ENCODE peak calls at places on chromosomes 12 and 14, in ten cellular contexts. One of them, this sample, is unnamed.

GRCh38 chr12:17579148-17580026 is 510.6 kb downstream of the RERGL start:
- DNase-seq in fibroblast of lung: no peak
- DNase-seq in esophagus squamous epithelium: no peak
- DNase-seq in AG04450: no peak
- DNase-seq in pancreas: no peak
- DNase-seq in upper lobe of left lung: no peak
- DNase-seq in cardiac muscle cell: peak; percentile 53
- DNase-seq in H1: no peak
- DNase-seq in heart left ventricle: no peak
- DNase-seq in uterus: no peak
- DNase-seq in this sample: no peak

GRCh38 chr12:120453977-120454376 is 7.7 kb downstream of the GATC start:
- DNase-seq in fibroblast of lung: peak; percentile 19
- DNase-seq in esophagus squamous epithelium: no peak
- DNase-seq in AG04450: no peak
- DNase-seq in pancreas: no peak
- DNase-seq in upper lobe of left lung: no peak
- DNase-seq in cardiac muscle cell: peak; percentile 21
- DNase-seq in H1: no peak
- DNase-seq in heart left ventricle: no peak
- DNase-seq in uterus: no peak
- DNase-seq in this sample: no peak

GRCh38 chr12:118986043-118986442 is 4.7 kb downstream of the SRRM4 start:
- DNase-seq in fibroblast of lung: no peak
- DNase-seq in esophagus squamous epithelium: no peak
- DNase-seq in AG04450: no peak
- DNase-seq in pancreas: no peak
- DNase-seq in upper lobe of left lung: no peak
- DNase-seq in cardiac muscle cell: no peak
- DNase-seq in H1: no peak
- DNase-seq in heart left ventricle: no peak
- DNase-seq in uterus: no peak
- DNase-seq in this sample: no peak

GRCh38 chr12:100868487-100868886 is 73.9 kb downstream of the ANO4 start:
- DNase-seq in fibroblast of lung: peak; percentile 25
- DNase-seq in esophagus squamous epithelium: no peak
- DNase-seq in AG04450: no peak
- DNase-seq in pancreas: no peak
- DNase-seq in upper lobe of left lung: no peak
- DNase-seq in cardiac muscle cell: no peak
- DNase-seq in H1: no peak
- DNase-seq in heart left ventricle: no peak
- DNase-seq in uterus: no peak
- DNase-seq in this sample: no peak

GRCh38 chr14:60183724-60184596 is 18.8 kb upstream of the DHRS7 start:
- DNase-seq in fibroblast of lung: peak; percentile 87
- DNase-seq in esophagus squamous epithelium: no peak
- DNase-seq in AG04450: peak; percentile 46
- DNase-seq in pancreas: no peak
- DNase-seq in upper lobe of left lung: no peak
- DNase-seq in cardiac muscle cell: peak; percentile 76
- DNase-seq in H1: no peak
- DNase-seq in heart left ventricle: no peak
- DNase-seq in uterus: peak; percentile 38
- DNase-seq in this sample: no peak

GRCh38 chr12:38385492-38385864 is 68.9 kb downstream of the ALG10B start:
- DNase-seq in fibroblast of lung: no peak
- DNase-seq in esophagus squamous epithelium: no peak
- DNase-seq in AG04450: no peak
- DNase-seq in pancreas: no peak
- DNase-seq in upper lobe of left lung: no peak
- DNase-seq in cardiac muscle cell: no peak
- DNase-seq in H1: no peak
- DNase-seq in heart left ventricle: no peak
- DNase-seq in uterus: no peak
- DNase-seq in this sample: no peak

GRCh38 chr12:18158774-18159557 is 69.0 kb upstream of the RERGL start:
- DNase-seq in fibroblast of lung: peak; percentile 47
- DNase-seq in esophagus squamous epithelium: no peak
- DNase-seq in AG04450: no peak
- DNase-seq in pancreas: no peak
- DNase-seq in upper lobe of left lung: no peak
- DNase-seq in cardiac muscle cell: peak; percentile 58
- DNase-seq in H1: peak; percentile 54
- DNase-seq in heart left ventricle: no peak
- DNase-seq in uterus: no peak
- DNase-seq in this sample: no peak

GRCh38 chr12:95218164-95218851 is 701 bp downstream of the VEZT start:
- DNase-seq in fibroblast of lung: peak; percentile 67
- DNase-seq in esophagus squamous epithelium: no peak
- DNase-seq in AG04450: no peak
- DNase-seq in pancreas: no peak
- DNase-seq in upper lobe of left lung: no peak
- DNase-seq in cardiac muscle cell: no peak
- DNase-seq in H1: no peak
- DNase-seq in heart left ventricle: no peak
- DNase-seq in uterus: peak; percentile 87
- DNase-seq in this sample: peak; percentile 30

GRCh38 chr12:5565933-5566632 is 134.2 kb downstream of the NTF3 start:
- DNase-seq in fibroblast of lung: peak; percentile 13
- DNase-seq in esophagus squamous epithelium: no peak
- DNase-seq in AG04450: peak; percentile 10
- DNase-seq in pancreas: no peak
- DNase-seq in upper lobe of left lung: no peak
- DNase-seq in cardiac muscle cell: no peak
- DNase-seq in H1: peak; percentile 28
- DNase-seq in heart left ventricle: no peak
- DNase-seq in uterus: no peak
- DNase-seq in this sample: no peak

GRCh38 chr14:39247256-39247655 is 13.5 kb downstream of the MIA2 start:
- DNase-seq in fibroblast of lung: peak; percentile 87
- DNase-seq in esophagus squamous epithelium: no peak
- DNase-seq in AG04450: peak; percentile 78
- DNase-seq in pancreas: no peak
- DNase-seq in upper lobe of left lung: no peak
- DNase-seq in cardiac muscle cell: no peak
- DNase-seq in H1: no peak
- DNase-seq in heart left ventricle: no peak
- DNase-seq in uterus: no peak
- DNase-seq in this sample: no peak

GRCh38 chr14:24436355-24437019 is 6.1 kb downstream of the SDR39U1 start:
- DNase-seq in fibroblast of lung: peak; percentile 87
- DNase-seq in esophagus squamous epithelium: no peak
- DNase-seq in AG04450: peak; percentile 49
- DNase-seq in pancreas: no peak
- DNase-seq in upper lobe of left lung: no peak
- DNase-seq in cardiac muscle cell: peak; percentile 62
- DNase-seq in H1: no peak
- DNase-seq in heart left ventricle: no peak
- DNase-seq in uterus: no peak
- DNase-seq in this sample: no peak

GRCh38 chr12:123363743-123364531 is 710 bp downstream of the SBNO1 start:
- DNase-seq in fibroblast of lung: no peak
- DNase-seq in esophagus squamous epithelium: no peak
- DNase-seq in AG04450: no peak
- DNase-seq in pancreas: peak; percentile 84
- DNase-seq in upper lobe of left lung: peak; percentile 90
- DNase-seq in cardiac muscle cell: peak; percentile 31
- DNase-seq in H1: peak; percentile 55
- DNase-seq in heart left ventricle: peak; percentile 78
- DNase-seq in uterus: no peak
- DNase-seq in this sample: peak; percentile 21

GRCh38 chr12:49110191-49111155 is at the start of gene LMBR1L:
- DNase-seq in fibroblast of lung: peak; percentile 99
- DNase-seq in esophagus squamous epithelium: peak; percentile 95
- DNase-seq in AG04450: peak; percentile 95
- DNase-seq in pancreas: peak; percentile 95
- DNase-seq in upper lobe of left lung: peak; percentile 90
- DNase-seq in cardiac muscle cell: peak; percentile 98
- DNase-seq in H1: peak; percentile 93
- DNase-seq in heart left ventricle: peak; percentile 96
- DNase-seq in uterus: peak; percentile 99
- DNase-seq in this sample: peak; percentile 92
- TF ChIP-seq CTCF in fibroblast of lung: peak; percentile 49
- TF ChIP-seq CTCF in esophagus squamous epithelium: peak; percentile 74
- TF ChIP-seq CTCF in AG04450: peak; percentile 59
- TF ChIP-seq CTCF in pancreas: peak; percentile 39
- TF ChIP-seq CTCF in upper lobe of left lung: peak; percentile 83
- TF ChIP-seq CTCF in cardiac muscle cell: peak; percentile 52
- TF ChIP-seq CTCF in H1: peak; percentile 40
- TF ChIP-seq CTCF in heart left ventricle: peak; percentile 49
- TF ChIP-seq CTCF in uterus: peak; percentile 30
- TF ChIP-seq CTCF in this sample: peak; percentile 61

DNA sequence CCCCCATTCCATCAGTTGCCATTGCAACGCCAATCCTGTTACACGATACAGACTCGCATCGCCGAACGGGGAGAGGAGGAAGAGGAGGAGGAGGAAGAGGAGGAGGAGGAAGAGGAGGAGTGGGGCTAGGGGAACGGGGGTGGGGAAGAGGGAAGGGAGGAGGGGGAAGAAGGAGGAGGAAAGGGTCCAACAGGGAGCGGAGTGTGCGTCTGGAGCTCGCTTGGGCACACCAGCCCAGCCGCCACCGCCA is 241 bp downstream of the MDGA2 start:
- DNase-seq in fibroblast of lung: no peak
- DNase-seq in esophagus squamous epithelium: no peak
- DNase-seq in AG04450: no peak
- DNase-seq in pancreas: no peak
- DNase-seq in upper lobe of left lung: no peak
- DNase-seq in cardiac muscle cell: no peak
- DNase-seq in H1: no peak
- DNase-seq in heart left ventricle: no peak
- DNase-seq in uterus: no peak
- DNase-seq in this sample: no peak
- H3K27me3 ChIP-seq in fibroblast of lung: peaks cover 5% of the 10 kb centered on the region
- H3K27me3 ChIP-seq in esophagus squamous epithelium: no peaks in the 10 kb centered on the region
- H3K27me3 ChIP-seq in AG04450: peaks cover 3% of the 10 kb centered on the region
- H3K27me3 ChIP-seq in pancreas: peaks cover 18% of the 10 kb centered on the region
- H3K27me3 ChIP-seq in upper lobe of left lung: peaks cover 16% of the 10 kb centered on the region
- H3K27me3 ChIP-seq in cardiac muscle cell: peaks cover 77% of the 10 kb centered on the region
- H3K27me3 ChIP-seq in H1: peaks cover 52% of the 10 kb centered on the region
- H3K27me3 ChIP-seq in heart left ventricle: peaks cover 72% of the 10 kb centered on the region
- H3K27me3 ChIP-seq in uterus: no peaks in the 10 kb centered on the region
- H3K27me3 ChIP-seq in this sample: peaks cover 49% of the 10 kb centered on the region

DNA sequence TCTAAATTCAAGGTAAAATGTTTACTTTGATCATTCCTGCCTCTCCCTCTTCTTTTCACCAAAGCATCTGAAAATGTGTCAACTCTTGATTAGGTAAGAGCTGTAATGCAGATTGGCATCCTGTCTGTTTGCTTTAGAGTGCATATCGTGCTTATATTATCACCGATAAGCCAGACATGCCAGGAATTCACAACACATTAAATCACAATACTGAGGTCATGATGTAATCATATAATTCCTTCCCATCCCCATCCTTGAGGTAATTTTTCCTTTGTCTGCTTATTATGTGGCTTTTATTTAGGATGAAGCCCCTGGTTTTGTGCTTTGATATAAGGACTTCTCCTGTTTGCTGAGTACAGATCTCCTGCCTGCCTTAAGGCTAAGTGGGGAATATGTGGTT is 10.2 kb downstream of the DDX47 start:
- DNase-seq in fibroblast of lung: no peak
- DNase-seq in esophagus squamous epithelium: no peak
- DNase-seq in AG04450: peak; percentile 62
- DNase-seq in pancreas: no peak
- DNase-seq in upper lobe of left lung: no peak
- DNase-seq in cardiac muscle cell: no peak
- DNase-seq in H1: no peak
- DNase-seq in heart left ventricle: no peak
- DNase-seq in uterus: no peak
- DNase-seq in this sample: no peak
- H3K27ac ChIP-seq in fibroblast of lung: no peak overlapping the region
- H3K27ac ChIP-seq in esophagus squamous epithelium: no peak overlapping the region
- H3K27ac ChIP-seq in AG04450: peak overlapping the region; percentile 66
- H3K27ac ChIP-seq in pancreas: no peak overlapping the region
- H3K27ac ChIP-seq in upper lobe of left lung: no peak overlapping the region
- H3K27ac ChIP-seq in cardiac muscle cell: no peak overlapping the region
- H3K27ac ChIP-seq in H1: no peak overlapping the region
- H3K27ac ChIP-seq in heart left ventricle: no peak overlapping the region
- H3K27ac ChIP-seq in uterus: no peak overlapping the region
- H3K27ac ChIP-seq in this sample: no peak overlapping the region

GRCh38 chr12:108115123-108115745 is 13.9 kb upstream of the WSCD2 start:
- DNase-seq in fibroblast of lung: no peak
- DNase-seq in esophagus squamous epithelium: no peak
- DNase-seq in AG04450: no peak
- DNase-seq in pancreas: no peak
- DNase-seq in upper lobe of left lung: no peak
- DNase-seq in cardiac muscle cell: no peak
- DNase-seq in H1: no peak
- DNase-seq in heart left ventricle: no peak
- DNase-seq in uterus: no peak
- DNase-seq in this sample: no peak

GRCh38 chr12:108115746-108116125 is 13.4 kb upstream of the WSCD2 start:
- DNase-seq in fibroblast of lung: no peak
- DNase-seq in esophagus squamous epithelium: no peak
- DNase-seq in AG04450: no peak
- DNase-seq in pancreas: no peak
- DNase-seq in upper lobe of left lung: no peak
- DNase-seq in cardiac muscle cell: no peak
- DNase-seq in H1: no peak
- DNase-seq in heart left ventricle: no peak
- DNase-seq in uterus: no peak
- DNase-seq in this sample: no peak

GRCh38 chr12:108110844-108111243 is 18.2 kb upstream of the WSCD2 start:
- DNase-seq in fibroblast of lung: no peak
- DNase-seq in esophagus squamous epithelium: no peak
- DNase-seq in AG04450: no peak
- DNase-seq in pancreas: no peak
- DNase-seq in upper lobe of left lung: no peak
- DNase-seq in cardiac muscle cell: no peak
- DNase-seq in H1: no peak
- DNase-seq in heart left ventricle: no peak
- DNase-seq in uterus: no peak
- DNase-seq in this sample: no peak

GRCh38 chr12:108109954-108110353 is 19.1 kb upstream of the WSCD2 start:
- DNase-seq in fibroblast of lung: no peak
- DNase-seq in esophagus squamous epithelium: no peak
- DNase-seq in AG04450: no peak
- DNase-seq in pancreas: no peak
- DNase-seq in upper lobe of left lung: no peak
- DNase-seq in cardiac muscle cell: no peak
- DNase-seq in H1: no peak
- DNase-seq in heart left ventricle: no peak
- DNase-seq in uterus: no peak
- DNase-seq in this sample: no peak

DNA sequence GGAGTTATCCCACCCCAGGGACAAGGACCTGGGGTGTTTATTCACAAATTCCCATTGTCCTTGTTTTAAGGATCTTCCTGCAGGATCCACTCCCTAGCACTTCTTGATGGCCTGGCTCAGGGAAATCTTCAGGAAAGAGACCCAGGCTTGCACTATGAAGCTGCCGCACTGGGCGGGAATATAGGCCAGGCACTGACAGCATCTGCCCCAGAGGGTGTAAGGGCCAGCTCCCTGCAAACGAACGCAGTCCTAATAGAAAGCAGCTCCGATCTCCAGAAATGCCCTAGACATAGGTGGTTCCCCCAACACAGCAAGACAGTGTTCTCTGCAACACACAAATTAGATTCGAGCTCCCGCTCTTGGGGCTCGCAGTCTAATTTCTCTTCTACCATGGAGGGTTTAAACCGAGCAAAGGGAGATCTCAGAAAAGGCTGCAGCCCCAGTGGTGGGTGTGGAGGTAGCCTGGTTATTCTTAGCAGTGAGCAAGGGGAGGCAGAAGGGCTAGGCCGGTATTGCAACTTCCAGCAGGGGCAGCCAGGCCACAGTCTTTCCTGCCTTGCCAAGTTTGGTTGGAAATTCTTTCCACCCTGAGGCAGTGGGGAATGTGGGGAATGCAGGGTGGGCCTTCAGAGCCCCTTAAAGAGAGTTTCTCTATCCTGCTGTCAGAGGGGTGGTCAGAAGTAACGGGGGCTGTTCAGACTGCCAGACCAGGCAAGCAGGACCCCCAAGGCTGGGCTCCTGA is 16.1 kb upstream of the WSCD2 start:
- DNase-seq in fibroblast of lung: no peak
- DNase-seq in esophagus squamous epithelium: no peak
- DNase-seq in AG04450: no peak
- DNase-seq in pancreas: no peak
- DNase-seq in upper lobe of left lung: no peak
- DNase-seq in cardiac muscle cell: peak; percentile 82
- DNase-seq in H1: peak; percentile 65
- DNase-seq in heart left ventricle: no peak
- DNase-seq in uterus: no peak
- DNase-seq in this sample: no peak
- TF ChIP-seq CTCF in fibroblast of lung: no peak
- TF ChIP-seq CTCF in esophagus squamous epithelium: no peak
- TF ChIP-seq CTCF in AG04450: no peak
- TF ChIP-seq CTCF in pancreas: no peak
- TF ChIP-seq CTCF in upper lobe of left lung: no peak
- TF ChIP-seq CTCF in cardiac muscle cell: no peak
- TF ChIP-seq CTCF in H1: peak; percentile 38
- TF ChIP-seq CTCF in heart left ventricle: no peak
- TF ChIP-seq CTCF in uterus: no peak
- TF ChIP-seq CTCF in this sample: no peak